ENCODE peak calls at places on chromosomes 2 and 18, in five cellular contexts. S is mammary epithelial cell, L is endothelial cell of umbilical vein, B is GM23248, P is OCI-LY7. K is an unnamed sample. For H3K79me2, the result is how much of the 10 kb centered on the place peaks cover.

GRCh38 chr2:168805615-168806014 is 3.2 kb downstream of the NOSTRIN start:
- DNase-seq in B (no peak), S (no peak), L (no peak), P (no peak), K (no peak)

GRCh38 chr2:69563021-69563420 is 80.5 kb downstream of the AAK1 start:
- DNase-seq in P (no peak), B (peak), L (no peak), S (no peak), K (no peak)

GRCh38 chr18:70421471-70421870 is 132.6 kb downstream of the SOCS6 start:
- DNase-seq in B (peak), P (no peak), L (peak), S (peak), K (no peak)

GRCh38 chr2:85525029-85525428 is 13.9 kb upstream of the MAT2A start:
- DNase-seq in S (no peak), L (no peak), B (no peak), P (no peak), K (no peak)

GRCh38 chr18:38483326-38483725 is 917.7 kb upstream of the CELF4 start:
- DNase-seq in P (no peak), L (no peak), S (no peak), B (no peak), K (no peak)

GRCh38 chr18:50453014-50453680 is 78.3 kb downstream of the SKA1 start:
- DNase-seq in S (peak), B (no peak), P (no peak), L (no peak), K (no peak)

GRCh38 chr2:151337643-151338042 is 19.7 kb upstream of the TNFAIP6 start:
- DNase-seq in S (no peak), P (no peak), L (no peak), B (peak), K (no peak)

GRCh38 chr2:148046802-148047201 is 25.9 kb downstream of the MBD5 start:
- DNase-seq in P (no peak), B (no peak), S (no peak), L (no peak), K (no peak)

GRCh38 chr2:180872256-180872655 is 108.1 kb upstream of the UBE2E3 start:
- DNase-seq in L (no peak), P (no peak), B (peak), S (no peak), K (peak)

GRCh38 chr2:17573806-17574175 is 33.3 kb downstream of the VSNL1 start:
- DNase-seq in B (peak), L (no peak), S (no peak), P (no peak), K (no peak)

GRCh38 chr2:10000541-10000940 is 42.8 kb upstream of the KLF11 start:
- DNase-seq in S (no peak), P (no peak), B (no peak), L (no peak), K (peak)

GRCh38 chr2:20622731-20623130 is 28.2 kb downstream of the HS1BP3 start:
- DNase-seq in P (no peak), S (no peak), L (no peak), B (no peak), K (peak)

GRCh38 chr2:5555636-5556035 is 136.5 kb upstream of the SOX11 start:
- DNase-seq in P (no peak), L (no peak), B (no peak), S (no peak), K (no peak)

GRCh38 chr2:146161256-146161882 is 1641.5 kb upstream of the ZEB2 start:
- DNase-seq in S (no peak), B (no peak), L (no peak), P (no peak), K (no peak)

GRCh38 chr2:23944527-23944926 is 4.3 kb downstream of the UBXN2A start:
- DNase-seq in B (no peak), S (peak), P (no peak), L (no peak), K (no peak)

GRCh38 chr2:232237460-232237859 is 141.1 kb upstream of the ALPP start:
- DNase-seq in L (no peak), S (no peak), P (peak), B (no peak), K (no peak)

GRCh38 chr2:112065966-112066365 is 10.9 kb downstream of the TMEM87B start:
- DNase-seq in P (no peak), B (peak), S (peak), L (peak), K (peak)

GRCh38 chr2:207257291-207258190 is 91.8 kb upstream of the KLF7 start:
- DNase-seq in B (peak), L (no peak), S (no peak), P (no peak), K (no peak)

GRCh38 chr18:7812431-7813063 is 245.4 kb downstream of the PTPRM start:
- DNase-seq in P (no peak), L (no peak), S (peak), B (peak), K (peak)

GRCh38 chr2:182893666-182894065 is 27.2 kb upstream of the FRZB start:
- DNase-seq in B (no peak), P (no peak), S (no peak), L (no peak), K (no peak)

GRCh38 chr2:172465417-172466334 is 38.3 kb downstream of the ITGA6 start:
- DNase-seq in B (peak), S (peak), L (peak), P (peak), K (peak)

GRCh38 chr2:232382331-232383225 is 4.0 kb downstream of the ALPP start:
- DNase-seq in S (no peak), P (no peak), B (no peak), L (no peak), K (no peak)

GRCh38 chr2:44118257-44118656 is 50.4 kb upstream of the PPM1B start:
- DNase-seq in B (peak), S (no peak), P (no peak), L (no peak), K (no peak)

GRCh38 chr2:20350105-20350712 is 435 bp downstream of the PUM2 start:
- DNase-seq in B (no peak), S (peak), L (peak), P (peak), K (peak)

GRCh38 chr2:199303814-199304213 is 153.9 kb downstream of the SATB2 start:
- DNase-seq in B (peak), P (no peak), L (peak), S (peak), K (peak)

GRCh38 chr2:218985325-218986091 is 524 bp upstream of the FEV start:
- DNase-seq in B (no peak), P (no peak), L (no peak), S (no peak), K (peak)

GRCh38 chr2:110983130-110983529 is 137.6 kb upstream of the BCL2L11 start:
- DNase-seq in B (no peak), L (no peak), S (no peak), P (no peak), K (no peak)

GRCh38 chr2:37323770-37324535 is 680 bp downstream of the PRKD3 start:
- DNase-seq in S (peak), P (peak), L (peak), B (peak), K (peak)

GRCh38 chr18:41754332-41754731 is 200.7 kb upstream of the PIK3C3 start:
- DNase-seq in S (no peak), P (no peak), L (no peak), B (no peak), K (no peak)

GRCh38 chr2:53636616-53637015 is 131.0 kb upstream of the CHAC2 start:
- DNase-seq in L (no peak), P (no peak), S (no peak), B (no peak), K (no peak)

GRCh38 chr2:205673312-205673711 is 9.0 kb upstream of the NRP2 start:
- DNase-seq in S (no peak), L (no peak), B (no peak), P (no peak), K (no peak)

GRCh38 chr2:239288951-239289481 is 111.8 kb downstream of the HDAC4 start:
- DNase-seq in P (no peak), S (no peak), L (no peak), B (peak), K (peak)

GRCh38 chr2:29895296-29895695 is 26.1 kb downstream of the ALK start:
- DNase-seq in L (no peak), B (peak), P (no peak), S (no peak), K (no peak)

GRCh38 chr2:182368446-182368845 is 58.4 kb downstream of the PDE1A start:
- DNase-seq in L (no peak), S (peak), P (no peak), B (peak), K (no peak)

GRCh38 chr2:108536911-108537310 is 2.6 kb downstream of the LIMS1 start:
- DNase-seq in P (no peak), S (no peak), L (no peak), B (no peak), K (no peak)

GRCh38 chr2:147531299-147531698 is 313.5 kb upstream of the ACVR2A start:
- DNase-seq in P (no peak), L (no peak), B (no peak), S (no peak), K (no peak)

GRCh38 chr18:75229437-75229836 is 18.8 kb downstream of the TSHZ1 start:
- DNase-seq in S (no peak), L (no peak), B (no peak), P (no peak), K (no peak)

GRCh38 chr2:130850788-130851623 is 14.3 kb downstream of the ARHGEF4 start:
- DNase-seq in L (no peak), P (no peak), S (no peak), B (no peak), K (peak)
- H3K27ac ChIP-seq in L (no peak), P (no peak), S (no peak), B (no peak), K (no peak)

GRCh38 chr2:45712538-45712937 is 61.1 kb downstream of the PRKCE start:
- DNase-seq in L (no peak), S (no peak), P (no peak), B (no peak), K (no peak)
- H3K79me2 ChIP-seq in L (under half), S (under half), P (under half), B (half or more), K (under half)

GRCh38 chr2:46877619-46878113 is 37.9 kb downstream of the MCFD2 start:
- DNase-seq in L (no peak), S (no peak), B (no peak), P (no peak), K (no peak)
- H3K27ac ChIP-seq in L (no peak), S (no peak), B (peak), P (no peak), K (peak)

DNA sequence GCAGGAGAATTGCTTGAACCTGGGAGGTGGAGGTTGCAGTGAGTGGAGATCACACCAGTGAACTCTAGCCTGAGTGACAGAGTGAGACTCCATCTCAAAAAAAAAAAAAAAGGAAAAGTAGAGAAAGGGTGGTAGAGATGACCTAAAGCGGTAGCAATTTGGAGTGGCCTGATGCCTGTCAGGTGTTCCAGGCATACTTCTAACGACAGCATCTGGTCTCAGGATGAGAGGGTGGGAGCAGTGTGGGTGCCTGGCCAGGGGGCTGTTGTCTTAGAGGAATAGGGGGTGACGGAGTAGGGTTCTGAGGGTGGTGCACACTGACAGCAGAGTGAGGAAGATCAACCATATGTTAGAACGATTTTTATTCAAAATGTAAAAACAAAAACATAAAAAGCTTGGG is 21.8 kb downstream of the ZNF236 start:
- DNase-seq in P (no peak), B (no peak), L (no peak), S (no peak), K (no peak)
- H3K79me2 ChIP-seq in P (under half), B (half or more), L (under half), S (half or more), K (half or more)

DNA sequence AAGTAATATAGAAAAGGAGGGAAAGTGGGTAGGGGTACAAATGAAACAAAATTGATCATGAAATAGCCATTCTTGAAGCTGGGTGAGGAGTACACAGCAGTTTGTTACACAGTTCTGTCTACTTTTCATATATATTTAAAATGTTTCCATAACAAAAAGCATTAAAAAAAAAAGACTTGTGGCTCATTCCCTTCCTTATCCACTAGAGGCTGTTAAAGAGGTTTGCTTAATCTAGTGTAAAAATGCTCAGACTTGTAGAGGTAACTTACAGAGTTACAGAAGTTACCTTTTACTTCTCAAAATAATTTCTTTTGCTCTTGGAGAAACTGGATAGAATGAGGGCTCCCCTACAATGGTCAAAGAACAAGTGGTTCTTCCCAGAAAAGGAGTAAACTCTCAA is 8.1 kb upstream of the WIPF1 start:
- DNase-seq in S (no peak), P (peak), L (peak), B (peak), K (no peak)
- H3K27ac ChIP-seq in S (no peak), P (no peak), L (no peak), B (peak), K (peak)

DNA sequence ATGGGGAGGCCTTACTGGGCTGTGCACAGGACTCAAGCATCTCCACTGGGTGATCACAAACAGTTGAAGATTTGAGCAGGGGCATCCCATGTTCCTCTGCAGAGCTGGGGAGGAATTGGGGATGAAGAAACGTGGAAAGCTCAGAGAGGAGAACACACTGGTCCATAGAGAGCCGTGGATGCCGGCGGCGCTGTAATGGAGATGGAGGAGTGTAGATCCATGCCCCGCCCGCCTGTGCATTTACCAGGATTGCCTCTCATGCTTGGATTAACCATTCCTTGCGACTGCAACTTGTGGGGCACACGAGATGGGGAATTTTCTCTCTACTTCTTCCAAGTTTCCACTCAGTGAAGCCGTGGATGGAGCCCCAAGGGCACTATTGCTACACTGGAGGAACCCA is 115.9 kb downstream of the NCK2 start:
- DNase-seq in L (no peak), S (no peak), P (no peak), B (no peak), K (no peak)
- H3K79me2 ChIP-seq in L (under half), S (half or more), P (under half), B (under half), K (under half)

DNA sequence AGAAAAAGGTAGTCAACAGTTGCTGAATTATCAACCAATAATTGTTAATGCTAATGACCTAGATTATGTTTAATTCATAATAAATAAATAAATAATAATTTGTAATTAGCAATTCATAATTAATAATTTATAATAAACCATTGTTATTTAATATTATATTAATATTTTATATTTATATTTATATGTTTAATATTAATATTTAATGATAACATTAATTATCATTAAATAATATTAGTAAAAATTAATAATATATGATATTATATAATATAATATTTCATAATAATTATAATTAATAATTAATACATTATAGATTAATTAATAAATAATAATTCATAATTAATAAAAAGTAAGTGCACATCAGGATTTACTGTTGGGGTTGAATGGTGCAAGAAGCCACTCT is 389.4 kb upstream of the RGPD4 start:
- DNase-seq in B (no peak), L (no peak), S (no peak), P (no peak), K (no peak)
- H3K27ac ChIP-seq in B (no peak), L (no peak), S (no peak), P (no peak), K (no peak)